ENCODE peak calls at places on chromosomes 6 and 20, in ten cellular contexts. T, S, H, U, M, O, X, R, L and B are unnamed samples.

GRCh38 chr6:43604174-43604573 is 24.9 kb downstream of the GTPBP2 start:
- DNase-seq in U (no peak), X (no peak), O (no peak), M (no peak), R (peak; percentile 84), L (peak; percentile 75), H (no peak), S (no peak), T (peak; percentile 87), B (no peak)

GRCh38 chr6:104908431-104909139 is 48.3 kb upstream of the LIN28B start:
- DNase-seq in T (no peak), S (no peak), H (no peak), M (no peak), O (no peak), X (no peak), U (no peak), R (no peak), L (no peak), B (no peak)

GRCh38 chr6:80329496-80329895 is 223.0 kb downstream of the BCKDHB start:
- DNase-seq in L (no peak), T (no peak), X (peak; percentile 15), S (no peak), U (no peak), H (peak; percentile 27), R (no peak), O (no peak), M (no peak), B (no peak)

GRCh38 chr6:108598316-108598863 is 37.7 kb downstream of the FOXO3 start:
- DNase-seq in R (peak; percentile 54), H (no peak), O (peak; percentile 89), U (no peak), S (no peak), M (no peak), L (no peak), X (no peak), T (peak; percentile 74), B (no peak)

GRCh38 chr20:33539129-33539528 is 49.2 kb downstream of the CBFA2T2 start:
- DNase-seq in M (no peak), O (peak; percentile 90), S (no peak), X (no peak), R (peak; percentile 17), H (no peak), L (peak; percentile 59), T (no peak), U (no peak), B (no peak)

GRCh38 chr20:21048841-21049273 is 57.3 kb downstream of the LINC00237 start:
- DNase-seq in T (peak; percentile 46), L (peak; percentile 72), S (no peak), M (peak; percentile 28), H (peak; percentile 79), X (peak; percentile 15), R (peak; percentile 6), O (no peak), U (no peak), B (no peak)

GRCh38 chr6:163787001-163787667 is 372.6 kb downstream of the QKI start:
- DNase-seq in U (no peak), X (no peak), M (no peak), R (no peak), H (no peak), L (no peak), S (no peak), T (no peak), O (no peak), B (no peak)

GRCh38 chr6:113744886-113745285 is 112.3 kb upstream of the MARCKS start:
- DNase-seq in H (no peak), R (no peak), O (no peak), M (no peak), L (no peak), U (no peak), S (no peak), T (no peak), X (no peak), B (no peak)

GRCh38 chr6:79077680-79078056 is 386 bp downstream of the PHIP start:
- DNase-seq in L (peak; percentile 16), X (no peak), M (peak; percentile 53), O (no peak), T (peak; percentile 64), R (no peak), S (no peak), H (no peak), U (no peak), B (no peak)

GRCh38 chr20:4322499-4322898 is 307.1 kb upstream of the RNF24 start:
- DNase-seq in S (no peak), X (no peak), M (no peak), R (no peak), H (no peak), O (no peak), U (no peak), L (no peak), T (peak; percentile 37), B (no peak)

GRCh38 chr6:120230008-120230407 is 880.4 kb upstream of the MAN1A1 start:
- DNase-seq in L (peak; percentile 12), M (no peak), T (no peak), H (peak; percentile 44), X (no peak), O (no peak), U (no peak), S (no peak), R (no peak), B (no peak)

GRCh38 chr20:51511861-51512619 is 30.5 kb downstream of the NFATC2 start:
- DNase-seq in R (no peak), O (no peak), M (no peak), T (no peak), L (no peak), H (no peak), X (no peak), U (no peak), S (no peak), B (no peak)

GRCh38 chr6:52361347-52361944 is 505 bp upstream of the PAQR8 start:
- DNase-seq in U (peak; percentile 33), O (peak; percentile 70), M (peak; percentile 66), T (peak; percentile 58), X (no peak), S (peak; percentile 36), R (no peak), H (no peak), L (no peak), B (no peak)

GRCh38 chr6:122726649-122727048 is 52.9 kb upstream of the FABP7 start:
- DNase-seq in U (no peak), R (peak; percentile 20), O (peak; percentile 33), L (peak; percentile 47), M (no peak), H (peak; percentile 43), T (peak; percentile 52), X (no peak), S (no peak), B (no peak)

GRCh38 chr6:105363100-105363754 is 39.7 kb downstream of the PREP start:
- DNase-seq in X (no peak), M (no peak), T (peak; percentile 81), L (peak; percentile 52), H (no peak), S (no peak), O (peak; percentile 52), U (no peak), R (peak; percentile 60), B (no peak)

GRCh38 chr6:7042654-7043545 is 64.9 kb upstream of the RREB1 start:
- DNase-seq in S (no peak), L (no peak), R (peak; percentile 12), H (peak; percentile 28), T (no peak), U (no peak), M (no peak), X (no peak), O (peak; percentile 34), B (no peak)

GRCh38 chr6:81328700-81329099 is 423.8 kb downstream of the TENT5A start:
- DNase-seq in L (no peak), X (no peak), T (no peak), R (no peak), O (no peak), M (no peak), S (no peak), U (no peak), H (no peak), B (no peak)

GRCh38 chr6:81326856-81327561 is 425.5 kb downstream of the TENT5A start:
- DNase-seq in H (no peak), O (no peak), L (no peak), R (peak; percentile 45), X (no peak), U (no peak), T (peak; percentile 71), M (no peak), S (no peak), B (no peak)

GRCh38 chr6:81331526-81331925 is 421.0 kb downstream of the TENT5A start:
- DNase-seq in O (peak; percentile 16), R (peak; percentile 2), S (no peak), T (peak; percentile 89), L (peak; percentile 18), X (no peak), U (no peak), H (no peak), M (no peak), B (no peak)
- H3K27ac ChIP-seq in O (no peak overlapping the region), R (no peak overlapping the region), S (no peak overlapping the region), T (peak overlapping the region; percentile 51), L (no peak overlapping the region), X (no peak overlapping the region), U (no peak overlapping the region), H (no peak overlapping the region), M (no peak overlapping the region), B (no peak overlapping the region)

DNA sequence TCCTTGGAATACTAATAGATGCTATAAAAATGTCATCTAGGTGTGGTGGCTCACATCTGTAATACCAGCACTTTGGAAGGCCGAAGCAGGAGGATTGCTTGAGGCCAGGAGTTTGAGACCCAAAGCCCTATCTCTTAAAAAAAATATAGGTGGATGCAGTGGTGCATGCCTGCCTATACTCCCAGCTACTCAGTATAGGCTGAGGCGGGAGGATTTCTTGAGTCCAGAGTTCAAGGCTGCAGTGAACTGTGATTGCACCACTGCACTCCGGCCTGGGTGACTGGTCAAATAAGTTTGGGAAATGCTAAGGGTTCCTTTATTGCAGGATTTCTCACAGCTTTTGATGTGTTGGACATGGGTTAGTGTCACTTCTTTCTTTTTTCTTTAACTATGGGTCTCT is 261.3 kb downstream of the PLCB1 start:
- DNase-seq in S (no peak), H (no peak), M (no peak), U (no peak), T (no peak), R (no peak), O (no peak), X (no peak), L (no peak), B (no peak)
- H3K4me1 ChIP-seq in S (no peaks in the 10 kb centered on the region), H (no peaks in the 10 kb centered on the region), M (no peaks in the 10 kb centered on the region), U (peaks cover 8% of the 10 kb centered on the region), T (peaks cover 21% of the 10 kb centered on the region), R (peaks cover 3% of the 10 kb centered on the region), O (no peaks in the 10 kb centered on the region), X (peaks cover 7% of the 10 kb centered on the region), L (no peaks in the 10 kb centered on the region), B (peaks cover 2% of the 10 kb centered on the region)

GRCh38 chr20:5606347-5606746 is 143.9 kb upstream of the SHLD1 start:
- DNase-seq in R (no peak), O (no peak), U (no peak), L (no peak), S (no peak), M (no peak), X (no peak), T (no peak), H (no peak), B (no peak)
- H3K27ac ChIP-seq in R (no peak overlapping the region), O (no peak overlapping the region), U (no peak overlapping the region), L (no peak overlapping the region), S (no peak overlapping the region), M (no peak overlapping the region), X (no peak overlapping the region), T (no peak overlapping the region), H (no peak overlapping the region), B (no peak overlapping the region)

GRCh38 chr20:5658897-5659296 is 91.3 kb upstream of the SHLD1 start:
- DNase-seq in X (peak; percentile 9), M (peak; percentile 44), S (peak; percentile 67), H (no peak), R (peak; percentile 96), U (peak; percentile 65), T (peak; percentile 96), O (peak; percentile 92), L (peak; percentile 12), B (no peak)
- H3K4me1 ChIP-seq in X (peaks cover 17% of the 10 kb centered on the region), M (peaks cover 21% of the 10 kb centered on the region), S (peaks cover 8% of the 10 kb centered on the region), H (no peaks in the 10 kb centered on the region), R (peaks cover 22% of the 10 kb centered on the region), U (peaks cover 28% of the 10 kb centered on the region), T (peaks cover 46% of the 10 kb centered on the region), O (no peaks in the 10 kb centered on the region), L (peaks cover 36% of the 10 kb centered on the region), B (peaks cover 31% of the 10 kb centered on the region)